ENCODE peak calls at places on chromosomes 4 and X, in ten cellular contexts. Z, K, Q, Y, S, A, T, I, G and J are unnamed samples.

GRCh38 chr4:141668200-141668599 is 31.8 kb downstream of the IL15 start:
- DNase-seq in Z (peak; percentile 46), K (peak; percentile 50), Q (no peak), Y (no peak), S (no peak), A (no peak), T (peak; percentile 46), I (no peak), G (peak; percentile 47), J (no peak)

GRCh38 chr4:13547563-13548041 is 3.3 kb upstream of the NKX3-2 start:
- DNase-seq in Z (no peak), K (no peak), Q (no peak), Y (no peak), S (peak; percentile 56), A (peak; percentile 56), T (no peak), I (peak; percentile 70), G (no peak), J (peak; percentile 83)

GRCh38 chr4:157887316-157887715 is 285.5 kb downstream of the GASK1B start:
- DNase-seq in Z (no peak), K (no peak), Q (no peak), Y (no peak), S (no peak), A (no peak), T (no peak), I (peak; percentile 69), G (no peak), J (no peak)

GRCh38 chrX:153649178-153649914 is 2.3 kb downstream of the DUSP9 start:
- DNase-seq in Z (peak; percentile 37), K (no peak), Q (no peak), Y (no peak), S (peak; percentile 47), A (peak; percentile 84), T (no peak), I (peak; percentile 81), G (no peak), J (peak; percentile 79)

GRCh38 chrX:97639526-97639925 is 755.8 kb downstream of the RPA4 start:
- DNase-seq in Z (no peak), K (no peak), Q (peak; percentile 39), Y (no peak), S (peak; percentile 92), A (no peak), T (no peak), I (peak; percentile 93), G (no peak), J (peak; percentile 54)

GRCh38 chr4:132642196-132642817 is 506.8 kb upstream of the PCDH10 start:
- DNase-seq in Z (peak; percentile 27), K (peak; percentile 33), Q (peak; percentile 34), Y (no peak), S (peak; percentile 65), A (peak; percentile 46), T (peak; percentile 39), I (peak; percentile 76), G (peak; percentile 12), J (peak; percentile 86)

GRCh38 chrX:31130457-31131215 is 58.8 kb upstream of the FTHL17 start:
- DNase-seq in Z (no peak), K (no peak), Q (no peak), Y (no peak), S (no peak), A (peak; percentile 10), T (no peak), I (no peak), G (no peak), J (no peak)

GRCh38 chrX:150848914-150849365 is 49.5 kb downstream of the CD99L2 start:
- DNase-seq in Z (no peak), K (no peak), Q (no peak), Y (peak; percentile 36), S (no peak), A (no peak), T (no peak), I (no peak), G (no peak), J (no peak)

GRCh38 chr4:112567536-112567935 is 51.6 kb upstream of the NEUROG2 start:
- DNase-seq in Z (no peak), K (no peak), Q (no peak), Y (no peak), S (no peak), A (no peak), T (no peak), I (no peak), G (no peak), J (no peak)

GRCh38 chr4:77697860-77698599 is 92.4 kb downstream of the CXCL13 start:
- DNase-seq in Z (peak; percentile 75), K (peak; percentile 68), Q (no peak), Y (peak; percentile 63), S (no peak), A (no peak), T (peak; percentile 55), I (peak; percentile 37), G (peak; percentile 67), J (peak; percentile 52)

GRCh38 chr4:52939325-52939724 is 77.2 kb downstream of the RASL11B start:
- DNase-seq in Z (peak; percentile 8), K (no peak), Q (no peak), Y (no peak), S (no peak), A (no peak), T (no peak), I (no peak), G (peak; percentile 22), J (no peak)
- H3K9me3 ChIP-seq in Z (no peaks in the 10 kb centered on the region), K (no peaks in the 10 kb centered on the region), Q (no peaks in the 10 kb centered on the region), Y (no peaks in the 10 kb centered on the region), S (no peaks in the 10 kb centered on the region), A (no peaks in the 10 kb centered on the region), T (no peaks in the 10 kb centered on the region), I (no peaks in the 10 kb centered on the region), G (no peaks in the 10 kb centered on the region), J (no peaks in the 10 kb centered on the region)

GRCh38 chrX:23904096-23904495 is 3.6 kb downstream of the APOO start:
- DNase-seq in Z (no peak), K (peak; percentile 47), Q (no peak), Y (no peak), S (no peak), A (no peak), T (peak; percentile 37), I (peak; percentile 48), G (peak; percentile 40), J (peak; percentile 62)

GRCh38 chrX:23907496-23908218 is at the start of the genes APOO and CXorf58:
- DNase-seq in Z (peak; percentile 95), K (peak; percentile 86), Q (peak; percentile 84), Y (peak; percentile 88), S (peak; percentile 92), A (peak; percentile 88), T (peak; percentile 73), I (peak; percentile 99), G (peak; percentile 87), J (peak; percentile 96)

GRCh38 chrX:23911436-23911835 is 3.6 kb downstream of the CXorf58 start:
- DNase-seq in Z (no peak), K (no peak), Q (no peak), Y (no peak), S (no peak), A (no peak), T (no peak), I (no peak), G (no peak), J (no peak)

GRCh38 chrX:23908219-23909003 is 605 bp downstream of the CXorf58 start:
- DNase-seq in Z (no peak), K (no peak), Q (no peak), Y (no peak), S (peak; percentile 65), A (no peak), T (no peak), I (no peak), G (no peak), J (peak; percentile 70)

DNA sequence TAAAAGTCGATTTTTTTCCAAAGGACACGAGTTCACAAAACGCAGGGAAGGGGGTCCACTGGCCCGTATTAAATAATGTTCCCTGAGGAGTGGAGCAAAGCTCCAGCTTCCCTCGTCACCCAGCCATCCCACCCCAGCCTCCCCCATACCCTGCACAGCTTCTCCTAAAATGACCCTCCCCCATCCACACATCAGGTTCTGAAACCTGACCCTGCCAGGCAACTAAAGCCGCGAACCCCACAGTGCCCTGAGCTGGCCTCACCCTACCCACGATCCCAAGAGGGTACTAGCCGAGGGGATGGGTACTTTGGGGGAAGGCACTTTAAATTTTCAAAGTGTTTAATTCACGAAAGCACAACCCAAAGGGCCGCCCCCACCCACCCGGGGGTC is 637 bp downstream of the APOO start:
- DNase-seq in Z (no peak), K (no peak), Q (no peak), Y (no peak), S (peak; percentile 33), A (no peak), T (no peak), I (peak; percentile 64), G (no peak), J (peak; percentile 81)
- H3K9ac ChIP-seq in Z (peak overlapping the region; percentile 87), K (peak overlapping the region; percentile 66), Q (peak overlapping the region; percentile 54), Y (peak overlapping the region; percentile 66), S (peak overlapping the region; percentile 94), A (peak overlapping the region; percentile 76), T (peak overlapping the region; percentile 84), I (peak overlapping the region; percentile 49), G (peak overlapping the region; percentile 90), J (peak overlapping the region; percentile 86)

DNA sequence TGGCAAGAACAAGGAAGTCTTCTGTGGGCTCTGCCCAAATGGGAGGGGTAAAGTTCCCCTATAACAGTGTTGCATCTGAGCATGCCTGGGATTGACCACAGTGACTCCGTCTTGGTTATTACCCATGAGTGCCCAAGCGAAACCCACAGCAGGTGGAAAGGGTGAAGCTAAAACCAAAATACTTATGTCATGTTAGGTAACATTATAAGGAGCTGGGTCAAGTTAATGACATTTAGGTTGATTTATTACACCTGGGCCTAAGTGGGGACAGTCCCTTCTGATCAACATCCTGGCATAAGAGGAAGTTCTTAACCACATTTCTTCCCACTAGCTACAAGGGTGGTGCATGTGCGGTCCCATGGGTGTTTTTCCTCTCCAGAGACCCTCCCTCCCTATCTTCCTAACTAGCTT is 1.3 kb upstream of the ZNF732 start:
- DNase-seq in Z (no peak), K (no peak), Q (no peak), Y (no peak), S (no peak), A (no peak), T (no peak), I (no peak), G (no peak), J (peak; percentile 98)
- H3K9me3 ChIP-seq in Z (no peaks in the 10 kb centered on the region), K (no peaks in the 10 kb centered on the region), Q (peaks cover 3% of the 10 kb centered on the region), Y (no peaks in the 10 kb centered on the region), S (no peaks in the 10 kb centered on the region), A (no peaks in the 10 kb centered on the region), T (peaks cover 2% of the 10 kb centered on the region), I (no peaks in the 10 kb centered on the region), G (peaks cover 32% of the 10 kb centered on the region), J (peaks cover 37% of the 10 kb centered on the region)

GRCh38 chr4:183960912-183961569 is 55.9 kb downstream of the STOX2 start:
- DNase-seq in Z (no peak), K (no peak), Q (no peak), Y (no peak), S (no peak), A (no peak), T (no peak), I (no peak), G (no peak), J (no peak)

GRCh38 chr4:183961772-183962171 is 56.7 kb downstream of the STOX2 start:
- DNase-seq in Z (no peak), K (no peak), Q (no peak), Y (no peak), S (no peak), A (no peak), T (no peak), I (peak; percentile 49), G (no peak), J (no peak)

GRCh38 chr4:183959349-183959748 is 54.2 kb downstream of the STOX2 start:
- DNase-seq in Z (no peak), K (no peak), Q (no peak), Y (no peak), S (no peak), A (peak; percentile 49), T (no peak), I (no peak), G (no peak), J (no peak)

GRCh38 chr4:183962413-183962812 is 57.3 kb downstream of the STOX2 start:
- DNase-seq in Z (no peak), K (no peak), Q (no peak), Y (no peak), S (no peak), A (no peak), T (no peak), I (no peak), G (no peak), J (no peak)

GRCh38 chr4:183960021-183960420 is 54.9 kb downstream of the STOX2 start:
- DNase-seq in Z (peak; percentile 11), K (peak; percentile 84), Q (no peak), Y (peak; percentile 32), S (no peak), A (peak; percentile 78), T (peak; percentile 81), I (peak; percentile 86), G (peak; percentile 72), J (no peak)
- H3K9ac ChIP-seq in Z (no peak overlapping the region), K (no peak overlapping the region), Q (no peak overlapping the region), Y (no peak overlapping the region), S (no peak overlapping the region), A (no peak overlapping the region), T (peak overlapping the region; percentile 15), I (no peak overlapping the region), G (no peak overlapping the region), J (no peak overlapping the region)